ENCODE peak calls at places on chromosome 15, in nine cellular contexts. One of them, this sample, is unnamed.

GRCh38 chr15:80609512-80609946 is 85.6 kb upstream of the ABHD17C start:
- DNase-seq in NCI-H1694 treated with DMSO at 0.1 percent for 48 hours: no peak
- DNase-seq in AG20443: no peak
- DNase-seq in hypothalamus: no peak
- DNase-seq in fibroblast of pulmonary artery: peak
- DNase-seq in NCI-H1436: peak
- DNase-seq in activated CD8-positive, alpha-beta memory T cell treated with anti-CD3 and anti-CD28 coated beads for 24 hours: peak
- DNase-seq in activated CD4-positive, alpha-beta T cell treated with anti-CD3 and anti-CD28 coated beads, Interleukin-2, amount 50 U/mL, for 1 hour: no peak
- DNase-seq in anterior cingulate cortex: no peak
- DNase-seq in this sample: no peak

GRCh38 chr15:92924216-92924615 is 24.1 kb downstream of the CHD2 start:
- DNase-seq in hypothalamus: no peak
- DNase-seq in fibroblast of pulmonary artery: no peak
- DNase-seq in AG20443: peak
- DNase-seq in NCI-H1436: no peak
- DNase-seq in activated CD8-positive, alpha-beta memory T cell treated with anti-CD3 and anti-CD28 coated beads for 24 hours: no peak
- DNase-seq in activated CD4-positive, alpha-beta T cell treated with anti-CD3 and anti-CD28 coated beads, Interleukin-2, amount 50 U/mL, for 1 hour: no peak
- DNase-seq in NCI-H1694 treated with DMSO at 0.1 percent for 48 hours: no peak
- DNase-seq in anterior cingulate cortex: no peak
- DNase-seq in this sample: no peak

GRCh38 chr15:51801391-51801835 is 28.0 kb upstream of the TMOD3 start:
- DNase-seq in NCI-H1436: peak
- DNase-seq in hypothalamus: no peak
- DNase-seq in activated CD4-positive, alpha-beta T cell treated with anti-CD3 and anti-CD28 coated beads, Interleukin-2, amount 50 U/mL, for 1 hour: no peak
- DNase-seq in anterior cingulate cortex: no peak
- DNase-seq in fibroblast of pulmonary artery: peak
- DNase-seq in NCI-H1694 treated with DMSO at 0.1 percent for 48 hours: peak
- DNase-seq in AG20443: peak
- DNase-seq in activated CD8-positive, alpha-beta memory T cell treated with anti-CD3 and anti-CD28 coated beads for 24 hours: no peak
- DNase-seq in this sample: peak

GRCh38 chr15:41001524-41001923 is 48.3 kb downstream of the CHAC1 start:
- DNase-seq in fibroblast of pulmonary artery: no peak
- DNase-seq in anterior cingulate cortex: no peak
- DNase-seq in NCI-H1436: no peak
- DNase-seq in NCI-H1694 treated with DMSO at 0.1 percent for 48 hours: no peak
- DNase-seq in AG20443: no peak
- DNase-seq in activated CD8-positive, alpha-beta memory T cell treated with anti-CD3 and anti-CD28 coated beads for 24 hours: no peak
- DNase-seq in activated CD4-positive, alpha-beta T cell treated with anti-CD3 and anti-CD28 coated beads, Interleukin-2, amount 50 U/mL, for 1 hour: no peak
- DNase-seq in hypothalamus: no peak
- DNase-seq in this sample: no peak

GRCh38 chr15:29465196-29465595 is 195.6 kb upstream of the NSMCE3 start:
- DNase-seq in activated CD4-positive, alpha-beta T cell treated with anti-CD3 and anti-CD28 coated beads, Interleukin-2, amount 50 U/mL, for 1 hour: no peak
- DNase-seq in activated CD8-positive, alpha-beta memory T cell treated with anti-CD3 and anti-CD28 coated beads for 24 hours: no peak
- DNase-seq in AG20443: no peak
- DNase-seq in hypothalamus: no peak
- DNase-seq in anterior cingulate cortex: no peak
- DNase-seq in NCI-H1436: no peak
- DNase-seq in fibroblast of pulmonary artery: no peak
- DNase-seq in NCI-H1694 treated with DMSO at 0.1 percent for 48 hours: no peak
- DNase-seq in this sample: no peak

GRCh38 chr15:69926721-69927120 is 171.0 kb downstream of the TLE3 start:
- DNase-seq in AG20443: no peak
- DNase-seq in anterior cingulate cortex: no peak
- DNase-seq in NCI-H1694 treated with DMSO at 0.1 percent for 48 hours: no peak
- DNase-seq in NCI-H1436: no peak
- DNase-seq in activated CD4-positive, alpha-beta T cell treated with anti-CD3 and anti-CD28 coated beads, Interleukin-2, amount 50 U/mL, for 1 hour: no peak
- DNase-seq in fibroblast of pulmonary artery: no peak
- DNase-seq in hypothalamus: no peak
- DNase-seq in activated CD8-positive, alpha-beta memory T cell treated with anti-CD3 and anti-CD28 coated beads for 24 hours: peak
- DNase-seq in this sample: no peak

GRCh38 chr15:74345051-74345450 is 22.4 kb downstream of the CYP11A1 start:
- DNase-seq in NCI-H1436: no peak
- DNase-seq in fibroblast of pulmonary artery: peak
- DNase-seq in NCI-H1694 treated with DMSO at 0.1 percent for 48 hours: no peak
- DNase-seq in activated CD8-positive, alpha-beta memory T cell treated with anti-CD3 and anti-CD28 coated beads for 24 hours: no peak
- DNase-seq in hypothalamus: no peak
- DNase-seq in anterior cingulate cortex: no peak
- DNase-seq in AG20443: no peak
- DNase-seq in activated CD4-positive, alpha-beta T cell treated with anti-CD3 and anti-CD28 coated beads, Interleukin-2, amount 50 U/mL, for 1 hour: no peak
- DNase-seq in this sample: no peak

GRCh38 chr15:52528465-52529288 is at the start of gene MYO5A:
- DNase-seq in NCI-H1436: peak
- DNase-seq in anterior cingulate cortex: peak
- DNase-seq in AG20443: peak
- DNase-seq in activated CD4-positive, alpha-beta T cell treated with anti-CD3 and anti-CD28 coated beads, Interleukin-2, amount 50 U/mL, for 1 hour: peak
- DNase-seq in NCI-H1694 treated with DMSO at 0.1 percent for 48 hours: peak
- DNase-seq in activated CD8-positive, alpha-beta memory T cell treated with anti-CD3 and anti-CD28 coated beads for 24 hours: peak
- DNase-seq in fibroblast of pulmonary artery: peak
- DNase-seq in hypothalamus: peak
- DNase-seq in this sample: peak

GRCh38 chr15:58014470-58014869 is 51.0 kb downstream of the ALDH1A2 start:
- DNase-seq in NCI-H1436: no peak
- DNase-seq in NCI-H1694 treated with DMSO at 0.1 percent for 48 hours: no peak
- DNase-seq in activated CD8-positive, alpha-beta memory T cell treated with anti-CD3 and anti-CD28 coated beads for 24 hours: no peak
- DNase-seq in activated CD4-positive, alpha-beta T cell treated with anti-CD3 and anti-CD28 coated beads, Interleukin-2, amount 50 U/mL, for 1 hour: no peak
- DNase-seq in hypothalamus: no peak
- DNase-seq in anterior cingulate cortex: no peak
- DNase-seq in fibroblast of pulmonary artery: no peak
- DNase-seq in AG20443: no peak
- DNase-seq in this sample: no peak

GRCh38 chr15:20344601-20345400 is 196.8 kb downstream of the GOLGA6L6 start:
- DNase-seq in fibroblast of pulmonary artery: no peak
- DNase-seq in activated CD8-positive, alpha-beta memory T cell treated with anti-CD3 and anti-CD28 coated beads for 24 hours: no peak
- DNase-seq in AG20443: peak
- DNase-seq in NCI-H1436: no peak
- DNase-seq in activated CD4-positive, alpha-beta T cell treated with anti-CD3 and anti-CD28 coated beads, Interleukin-2, amount 50 U/mL, for 1 hour: no peak
- DNase-seq in hypothalamus: no peak
- DNase-seq in NCI-H1694 treated with DMSO at 0.1 percent for 48 hours: no peak
- DNase-seq in anterior cingulate cortex: no peak
- DNase-seq in this sample: no peak